ENCODE peak calls at places on chromosomes 4 and X, in seven cellular contexts. V is Peyer's patch, F is lower leg skin, P is IMR-90, Q is A549, N is tibial nerve, Z is HCT116. K is an unnamed sample.
A peak's percentile ranks its signal among the peaks of the same experiment; 100 is the strongest.

GRCh38 chr4:31545755-31546154 is 825.6 kb downstream of the PCDH7 start:
- DNase-seq in V (no peak), F (no peak), P (no peak), Q (no peak), N (no peak), Z (no peak), K (no peak)

GRCh38 chr4:101158136-101158485 is 189.2 kb downstream of the PPP3CA start:
- DNase-seq in V (no peak), F (no peak), P (peak; percentile 24), Q (no peak), N (no peak), Z (no peak), K (no peak)

GRCh38 chrX:85084770-85085393 is 81.2 kb downstream of the APOOL start:
- DNase-seq in V (peak; percentile 78), F (no peak), P (peak; percentile 49), Q (peak; percentile 16), N (no peak), Z (peak; percentile 1), K (no peak)

GRCh38 chrX:12946838-12947544 is 27.9 kb upstream of the TMSB4X start:
- DNase-seq in V (peak; percentile 89), F (peak; percentile 64), P (peak; percentile 82), Q (peak; percentile 55), N (peak; percentile 34), Z (peak; percentile 60), K (peak; percentile 61)

GRCh38 chrX:24956828-24957227 is 58.9 kb downstream of the ARX start:
- DNase-seq in V (no peak), F (no peak), P (peak; percentile 19), Q (no peak), N (no peak), Z (no peak), K (no peak)

GRCh38 chr4:108036252-108036651 is 46.6 kb downstream of the HADH start:
- DNase-seq in V (peak; percentile 59), F (no peak), P (no peak), Q (no peak), N (no peak), Z (no peak), K (no peak)

GRCh38 chrX:85243761-85244410 is at the start of the genes SATL1 and ZNF711:
- DNase-seq in V (peak; percentile 60), F (peak; percentile 13), P (peak; percentile 51), Q (peak; percentile 14), N (no peak), Z (peak; percentile 13), K (peak; percentile 63)

GRCh38 chrX:8374041-8374825 is 90.4 kb upstream of the VCX3B start:
- DNase-seq in V (no peak), F (no peak), P (no peak), Q (no peak), N (no peak), Z (no peak), K (no peak)

GRCh38 chr4:146329042-146329716 is 114.8 kb downstream of the REELD1 start:
- DNase-seq in V (no peak), F (no peak), P (peak; percentile 90), Q (no peak), N (no peak), Z (no peak), K (no peak)

GRCh38 chr4:20760053-20760452 is 59.8 kb downstream of the PACRGL start:
- DNase-seq in V (no peak), F (no peak), P (no peak), Q (no peak), N (no peak), Z (no peak), K (no peak)

GRCh38 chr4:151859646-151860045 is 98.8 kb upstream of the GATB start:
- DNase-seq in V (no peak), F (no peak), P (no peak), Q (no peak), N (no peak), Z (no peak), K (no peak)

GRCh38 chr4:84258905-84259830 is 239.9 kb downstream of the NKX6-1 start:
- DNase-seq in V (no peak), F (no peak), P (peak; percentile 32), Q (peak; percentile 1), N (no peak), Z (peak; percentile 13), K (peak; percentile 12)

GRCh38 chr4:47674173-47674572 is 163.7 kb downstream of the CORIN start:
- DNase-seq in V (no peak), F (no peak), P (no peak), Q (no peak), N (no peak), Z (no peak), K (no peak)

GRCh38 chr4:27066591-27066990 is 205.9 kb downstream of the STIM2 start:
- DNase-seq in V (peak; percentile 52), F (peak; percentile 34), P (no peak), Q (no peak), N (no peak), Z (no peak), K (no peak)

GRCh38 chrX:155865193-155865592 is 16.0 kb upstream of the VAMP7 start:
- DNase-seq in V (no peak), F (no peak), P (no peak), Q (no peak), N (no peak), Z (no peak), K (no peak)

GRCh38 chrX:22389544-22390243 is 117.0 kb downstream of the CBLL2 start:
- DNase-seq in V (no peak), F (no peak), P (peak; percentile 83), Q (no peak), N (no peak), Z (no peak), K (no peak)

GRCh38 chrX:150944233-150944632 is 38.9 kb upstream of the HMGB3 start:
- DNase-seq in V (no peak), F (no peak), P (no peak), Q (no peak), N (no peak), Z (no peak), K (no peak)

GRCh38 chr4:86594559-86595425 is 677 bp downstream of the PTPN13 start:
- DNase-seq in V (no peak), F (peak; percentile 55), P (peak; percentile 84), Q (peak; percentile 21), N (no peak), Z (peak; percentile 13), K (peak; percentile 40)

GRCh38 chr4:337143-337931 is at the start of gene ZNF141:
- DNase-seq in V (peak; percentile 98), F (peak; percentile 97), P (peak; percentile 96), Q (peak; percentile 96), N (peak; percentile 90), Z (no peak), K (peak; percentile 98)

GRCh38 chr4:102517753-102518152 is 16.6 kb downstream of the NFKB1 start:
- DNase-seq in V (no peak), F (no peak), P (no peak), Q (no peak), N (no peak), Z (no peak), K (no peak)

GRCh38 chrX:110741213-110741796 is 54.3 kb downstream of the CHRDL1 start:
- DNase-seq in V (no peak), F (no peak), P (peak; percentile 73), Q (no peak), N (no peak), Z (no peak), K (no peak)

GRCh38 chr4:156672492-156672891 is 299.1 kb downstream of the PDGFC start:
- DNase-seq in V (no peak), F (no peak), P (no peak), Q (no peak), N (no peak), Z (no peak), K (no peak)

GRCh38 chrX:37846934-37847732 is at the start of gene DYNLT3:
- DNase-seq in V (peak; percentile 93), F (peak; percentile 60), P (peak; percentile 52), Q (peak; percentile 35), N (peak; percentile 49), Z (peak; percentile 76), K (peak; percentile 80)
- TF ChIP-seq POLR2A in V (peak; percentile 82), F (no peak), P (peak; percentile 69), Q (no peak), N (peak; percentile 74), Z (no peak), K (peak; percentile 6)

GRCh38 chrX:48891402-48892288 is 5.9 kb downstream of the TIMM17B start:
- DNase-seq in V (peak; percentile 93), F (peak; percentile 79), P (peak; percentile 70), Q (peak; percentile 76), N (peak; percentile 76), Z (peak; percentile 60), K (peak; percentile 92)
- TF ChIP-seq CTCF in V (peak; percentile 59), F (no peak), P (peak; percentile 56), Q (peak; percentile 43), N (peak; percentile 72), Z (no peak), K (no peak)

GRCh38 chr4:139083533-139084424 is 68.2 kb downstream of the NOCT start:
- DNase-seq in V (peak; percentile 95), F (peak; percentile 83), P (peak; percentile 90), Q (peak; percentile 40), N (peak; percentile 64), Z (peak; percentile 86), K (peak; percentile 94)
- TF ChIP-seq POLR2A in V (peak; percentile 61), F (no peak), P (peak; percentile 10), Q (peak; percentile 41), N (no peak), Z (no peak), K (peak; percentile 79)

DNA sequence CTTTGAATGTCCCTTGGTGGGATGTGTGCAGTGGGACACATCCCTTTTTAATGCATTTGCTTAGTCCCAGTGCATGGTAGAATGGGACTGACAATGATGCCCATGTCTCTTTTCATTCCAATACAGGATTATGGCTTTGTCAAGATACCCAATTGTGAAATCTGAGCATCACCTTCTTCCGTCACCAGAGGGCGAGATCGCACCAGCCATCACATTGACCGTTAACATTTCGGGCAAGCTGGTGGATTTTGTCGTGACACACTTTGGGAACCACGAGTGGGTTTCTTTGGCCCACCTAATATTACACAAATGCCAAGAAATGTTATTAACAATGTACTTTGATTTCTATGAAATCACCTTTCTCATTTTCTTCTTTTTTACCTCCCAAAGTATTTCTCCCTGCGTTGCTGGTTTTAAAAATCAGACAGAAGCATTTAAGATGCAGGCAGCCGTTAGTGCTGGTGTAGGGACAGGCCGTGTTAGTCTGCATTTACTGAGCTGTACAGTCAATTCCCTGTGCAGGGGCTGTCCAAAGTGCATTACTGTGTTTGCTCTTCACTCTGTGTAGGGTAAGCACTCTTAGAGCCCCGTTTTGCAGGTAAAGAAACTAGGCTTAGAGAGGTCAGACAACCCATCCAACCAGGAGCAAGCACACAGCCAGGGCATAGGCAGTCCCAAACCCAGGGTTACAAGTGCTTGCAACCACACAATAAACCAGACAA is 46.5 kb downstream of the CWH43 start:
- DNase-seq in V (no peak), F (no peak), P (peak; percentile 6), Q (peak; percentile 6), N (no peak), Z (peak; percentile 6), K (no peak)
- TF ChIP-seq CTCF in V (no peak), F (no peak), P (peak; percentile 45), Q (peak; percentile 43), N (no peak), Z (no peak), K (no peak)

GRCh38 chrX:74890676-74891430 is 34.4 kb downstream of the NEXMIF start:
- DNase-seq in V (no peak), F (no peak), P (no peak), Q (no peak), N (no peak), Z (no peak), K (no peak)
- TF ChIP-seq POLR2A in V (no peak), F (no peak), P (no peak), Q (no peak), N (no peak), Z (no peak), K (no peak)

GRCh38 chr4:94390804-94391410 is 48.3 kb upstream of the HPGDS start:
- DNase-seq in V (no peak), F (no peak), P (peak; percentile 4), Q (peak; percentile 10), N (no peak), Z (no peak), K (peak; percentile 2)
- TF ChIP-seq CTCF in V (peak; percentile 55), F (no peak), P (peak; percentile 58), Q (peak; percentile 38), N (peak; percentile 42), Z (peak; percentile 40), K (peak; percentile 41)

K was measured in thyroid gland.